ENCODE peak calls at places on chromosome 9, in eight cellular contexts. E, L, T, P, I, Y, C and O are unnamed samples.

GRCh38 chr9:89850633-89851325 is 246.0 kb downstream of the GADD45G start:
- DNase-seq in E (peak; percentile 64), L (no peak), T (peak; percentile 3), P (no peak), I (no peak), Y (no peak), C (no peak), O (no peak)

GRCh38 chr9:15606667-15607472 is 54.0 kb downstream of the CCDC171 start:
- DNase-seq in E (no peak), L (no peak), T (no peak), P (no peak), I (peak; percentile 21), Y (peak; percentile 3), C (no peak), O (peak; percentile 36)

GRCh38 chr9:136016882-136017812 is 56.0 kb upstream of the UBAC1 start:
- DNase-seq in E (peak; percentile 81), L (no peak), T (no peak), P (no peak), I (no peak), Y (no peak), C (no peak), O (no peak)

GRCh38 chr9:68942790-68943189 is 71.1 kb downstream of the PRKACG start:
- DNase-seq in E (no peak), L (no peak), T (no peak), P (no peak), I (no peak), Y (no peak), C (no peak), O (no peak)

GRCh38 chr9:131656356-131657030 is 83.4 kb downstream of the RAPGEF1 start:
- DNase-seq in E (peak; percentile 89), L (peak; percentile 62), T (peak; percentile 76), P (no peak), I (no peak), Y (no peak), C (no peak), O (peak; percentile 91)

GRCh38 chr9:129352157-129352870 is 174.3 kb upstream of the IER5L start:
- DNase-seq in E (no peak), L (no peak), T (no peak), P (no peak), I (no peak), Y (no peak), C (no peak), O (no peak)

GRCh38 chr9:36835271-36835996 is 198.6 kb downstream of the PAX5 start:
- DNase-seq in E (peak; percentile 50), L (no peak), T (no peak), P (no peak), I (no peak), Y (no peak), C (no peak), O (no peak)

GRCh38 chr9:18457498-18457897 is 16.5 kb upstream of the ADAMTSL1 start:
- DNase-seq in E (no peak), L (no peak), T (no peak), P (no peak), I (no peak), Y (no peak), C (no peak), O (no peak)

GRCh38 chr9:5493597-5494511 is 16.5 kb upstream of the PDCD1LG2 start:
- DNase-seq in E (no peak), L (no peak), T (no peak), P (no peak), I (no peak), Y (no peak), C (peak; percentile 14), O (no peak)

GRCh38 chr9:134236001-134236421 is 71.6 kb upstream of the RNU6ATAC start:
- DNase-seq in E (no peak), L (no peak), T (no peak), P (no peak), I (no peak), Y (no peak), C (no peak), O (no peak)

GRCh38 chr9:122562134-122562760 is 9.3 kb downstream of the OR1N2 start:
- DNase-seq in E (no peak), L (no peak), T (no peak), P (no peak), I (no peak), Y (no peak), C (no peak), O (no peak)

GRCh38 chr9:38016375-38017120 is 52.5 kb downstream of the SHB start:
- DNase-seq in E (no peak), L (no peak), T (no peak), P (no peak), I (no peak), Y (no peak), C (no peak), O (no peak)

GRCh38 chr9:133632806-133633680 is 3.1 kb upstream of the DBH start:
- DNase-seq in E (no peak), L (no peak), T (no peak), P (no peak), I (no peak), Y (no peak), C (no peak), O (no peak)

GRCh38 chr9:131810351-131811170 is 70.7 kb upstream of the RAPGEF1 start:
- DNase-seq in E (no peak), L (no peak), T (no peak), P (no peak), I (peak; percentile 31), Y (no peak), C (no peak), O (no peak)